ENCODE peak calls at places on chromosomes 4 and X, in eight cellular contexts. One of them, this sample, is unnamed.

GRCh38 chr4:113468165-113469022 is 293.1 kb downstream of the CAMK2D start:
- DNase-seq in stimulated activated CD4-positive, alpha-beta T cell treated with anti-CD3 and anti-CD28 coated beads, Interleukin-4, amount 100 ng/mL, for 1 hour: peak; percentile 29
- DNase-seq in amygdala: no peak
- DNase-seq in naive thymus-derived CD8-positive, alpha-beta T cell: no peak
- DNase-seq in posterior vena cava: peak; percentile 89
- DNase-seq in non-pigmented ciliary epithelial cell: peak; percentile 99
- DNase-seq in mucosa of descending colon: no peak
- DNase-seq in bronchial epithelial cell: peak; percentile 100
- DNase-seq in this sample: peak; percentile 36

GRCh38 chr4:1235381-1236102 is 13.4 kb downstream of the CTBP1 start:
- DNase-seq in stimulated activated CD4-positive, alpha-beta T cell treated with anti-CD3 and anti-CD28 coated beads, Interleukin-4, amount 100 ng/mL, for 1 hour: no peak
- DNase-seq in amygdala: no peak
- DNase-seq in naive thymus-derived CD8-positive, alpha-beta T cell: no peak
- DNase-seq in posterior vena cava: peak; percentile 72
- DNase-seq in non-pigmented ciliary epithelial cell: no peak
- DNase-seq in mucosa of descending colon: peak; percentile 31
- DNase-seq in bronchial epithelial cell: no peak
- DNase-seq in this sample: no peak

GRCh38 chr4:153553820-153554173 is 87.6 kb downstream of the TMEM131L start:
- DNase-seq in stimulated activated CD4-positive, alpha-beta T cell treated with anti-CD3 and anti-CD28 coated beads, Interleukin-4, amount 100 ng/mL, for 1 hour: no peak
- DNase-seq in amygdala: no peak
- DNase-seq in naive thymus-derived CD8-positive, alpha-beta T cell: no peak
- DNase-seq in posterior vena cava: no peak
- DNase-seq in non-pigmented ciliary epithelial cell: no peak
- DNase-seq in mucosa of descending colon: no peak
- DNase-seq in bronchial epithelial cell: no peak
- DNase-seq in this sample: no peak

GRCh38 chr4:8410641-8411271 is 29.8 kb downstream of the ACOX3 start:
- DNase-seq in stimulated activated CD4-positive, alpha-beta T cell treated with anti-CD3 and anti-CD28 coated beads, Interleukin-4, amount 100 ng/mL, for 1 hour: no peak
- DNase-seq in amygdala: no peak
- DNase-seq in naive thymus-derived CD8-positive, alpha-beta T cell: no peak
- DNase-seq in posterior vena cava: no peak
- DNase-seq in non-pigmented ciliary epithelial cell: no peak
- DNase-seq in mucosa of descending colon: no peak
- DNase-seq in bronchial epithelial cell: peak; percentile 57
- DNase-seq in this sample: no peak

GRCh38 chr4:152536545-152537182 is 772 bp upstream of the FBXW7 start:
- DNase-seq in stimulated activated CD4-positive, alpha-beta T cell treated with anti-CD3 and anti-CD28 coated beads, Interleukin-4, amount 100 ng/mL, for 1 hour: no peak
- DNase-seq in amygdala: no peak
- DNase-seq in naive thymus-derived CD8-positive, alpha-beta T cell: no peak
- DNase-seq in posterior vena cava: no peak
- DNase-seq in non-pigmented ciliary epithelial cell: peak; percentile 8
- DNase-seq in mucosa of descending colon: peak; percentile 55
- DNase-seq in bronchial epithelial cell: peak; percentile 74
- DNase-seq in this sample: peak; percentile 86

GRCh38 chr4:535924-536281 is 36.9 kb downstream of the PIGG start:
- DNase-seq in stimulated activated CD4-positive, alpha-beta T cell treated with anti-CD3 and anti-CD28 coated beads, Interleukin-4, amount 100 ng/mL, for 1 hour: no peak
- DNase-seq in amygdala: no peak
- DNase-seq in naive thymus-derived CD8-positive, alpha-beta T cell: no peak
- DNase-seq in posterior vena cava: no peak
- DNase-seq in non-pigmented ciliary epithelial cell: no peak
- DNase-seq in mucosa of descending colon: no peak
- DNase-seq in bronchial epithelial cell: no peak
- DNase-seq in this sample: no peak

GRCh38 chr4:187251896-187252295 is 528.2 kb upstream of the FAT1 start:
- DNase-seq in stimulated activated CD4-positive, alpha-beta T cell treated with anti-CD3 and anti-CD28 coated beads, Interleukin-4, amount 100 ng/mL, for 1 hour: no peak
- DNase-seq in amygdala: no peak
- DNase-seq in naive thymus-derived CD8-positive, alpha-beta T cell: no peak
- DNase-seq in posterior vena cava: no peak
- DNase-seq in non-pigmented ciliary epithelial cell: no peak
- DNase-seq in mucosa of descending colon: no peak
- DNase-seq in bronchial epithelial cell: peak; percentile 73
- DNase-seq in this sample: no peak

GRCh38 chr4:141011799-141012377 is 121.4 kb downstream of the RNF150 start:
- DNase-seq in stimulated activated CD4-positive, alpha-beta T cell treated with anti-CD3 and anti-CD28 coated beads, Interleukin-4, amount 100 ng/mL, for 1 hour: no peak
- DNase-seq in amygdala: no peak
- DNase-seq in naive thymus-derived CD8-positive, alpha-beta T cell: no peak
- DNase-seq in posterior vena cava: no peak
- DNase-seq in non-pigmented ciliary epithelial cell: no peak
- DNase-seq in mucosa of descending colon: no peak
- DNase-seq in bronchial epithelial cell: no peak
- DNase-seq in this sample: no peak

GRCh38 chr4:92334716-92335350 is 31.1 kb downstream of the GRID2 start:
- DNase-seq in stimulated activated CD4-positive, alpha-beta T cell treated with anti-CD3 and anti-CD28 coated beads, Interleukin-4, amount 100 ng/mL, for 1 hour: no peak
- DNase-seq in amygdala: no peak
- DNase-seq in naive thymus-derived CD8-positive, alpha-beta T cell: no peak
- DNase-seq in posterior vena cava: no peak
- DNase-seq in non-pigmented ciliary epithelial cell: no peak
- DNase-seq in mucosa of descending colon: no peak
- DNase-seq in bronchial epithelial cell: no peak
- DNase-seq in this sample: no peak

GRCh38 chr4:2931765-2932560 is 31.2 kb downstream of the NOP14 start:
- DNase-seq in stimulated activated CD4-positive, alpha-beta T cell treated with anti-CD3 and anti-CD28 coated beads, Interleukin-4, amount 100 ng/mL, for 1 hour: peak; percentile 51
- DNase-seq in amygdala: no peak
- DNase-seq in naive thymus-derived CD8-positive, alpha-beta T cell: peak; percentile 36
- DNase-seq in posterior vena cava: peak; percentile 93
- DNase-seq in non-pigmented ciliary epithelial cell: no peak
- DNase-seq in mucosa of descending colon: peak; percentile 89
- DNase-seq in bronchial epithelial cell: no peak
- DNase-seq in this sample: peak; percentile 75

GRCh38 chr4:1011022-1011694 is at the start of gene FGFRL1:
- DNase-seq in stimulated activated CD4-positive, alpha-beta T cell treated with anti-CD3 and anti-CD28 coated beads, Interleukin-4, amount 100 ng/mL, for 1 hour: peak; percentile 95
- DNase-seq in amygdala: peak; percentile 19
- DNase-seq in naive thymus-derived CD8-positive, alpha-beta T cell: peak; percentile 94
- DNase-seq in posterior vena cava: peak; percentile 97
- DNase-seq in non-pigmented ciliary epithelial cell: no peak
- DNase-seq in mucosa of descending colon: peak; percentile 96
- DNase-seq in bronchial epithelial cell: peak; percentile 50
- DNase-seq in this sample: peak; percentile 93

GRCh38 chrX:826026-826425 is 195.4 kb downstream of the SHOX start:
- DNase-seq in stimulated activated CD4-positive, alpha-beta T cell treated with anti-CD3 and anti-CD28 coated beads, Interleukin-4, amount 100 ng/mL, for 1 hour: no peak
- DNase-seq in amygdala: no peak
- DNase-seq in naive thymus-derived CD8-positive, alpha-beta T cell: no peak
- DNase-seq in posterior vena cava: no peak
- DNase-seq in non-pigmented ciliary epithelial cell: no peak
- DNase-seq in mucosa of descending colon: no peak
- DNase-seq in bronchial epithelial cell: no peak
- DNase-seq in this sample: no peak